ENCODE peak calls at places on chromosomes 12 and 14, in eight cellular contexts. X is astrocyte of the hippocampus; E is hypothalamus; L is NCI-H510A; M is nephron progenitor cell; A is left ventricle myocardium inferior; Z is activated CD4-positive, alpha-beta T cell treated with anti-CD3 and anti-CD28 coated beads, Interleukin-2, amount 10 ng/mL, durations not matched to agents 7 days and 5 days; D is activated naive CD8-positive, alpha-beta T cell treated with anti-CD3 and anti-CD28 coated beads, Interleukin-2, amount 50 U/mL, for 24 hours. F is an unnamed sample.

GRCh38 chr12:13443498-13443897 is 247.0 kb downstream of the EMP1 start:
- DNase-seq in X (no peak), E (no peak), L (no peak), M (no peak), A (peak; percentile 69), Z (no peak), D (no peak), F (no peak)

GRCh38 chr12:14621821-14622220 is 54.1 kb upstream of the PLBD1 start:
- DNase-seq in X (no peak), E (no peak), L (no peak), M (no peak), A (no peak), Z (no peak), D (no peak), F (no peak)

GRCh38 chr14:47447076-47447475 is 228.3 kb downstream of the MDGA2 start:
- DNase-seq in X (no peak), E (no peak), L (no peak), M (no peak), A (no peak), Z (no peak), D (no peak), F (no peak)

GRCh38 chr14:74245292-74245691 is 6.0 kb downstream of the VSX2 start:
- DNase-seq in X (no peak), E (no peak), L (no peak), M (no peak), A (no peak), Z (no peak), D (no peak), F (no peak)

GRCh38 chr12:14896477-14897184 is 11.0 kb upstream of the MGP start:
- DNase-seq in X (peak; percentile 40), E (no peak), L (no peak), M (no peak), A (no peak), Z (no peak), D (no peak), F (no peak)

GRCh38 chr14:36672095-36672494 is 10.4 kb downstream of the PAX9 start:
- DNase-seq in X (no peak), E (no peak), L (no peak), M (no peak), A (no peak), Z (no peak), D (no peak), F (no peak)

GRCh38 chr14:56580317-56580711 is 716 bp downstream of the TMEM260 start:
- DNase-seq in X (no peak), E (no peak), L (no peak), M (no peak), A (no peak), Z (no peak), D (no peak), F (no peak)

GRCh38 chr12:124952801-124953200 is 36.1 kb downstream of the DHX37 start:
- DNase-seq in X (no peak), E (no peak), L (no peak), M (no peak), A (no peak), Z (no peak), D (no peak), F (no peak)

GRCh38 chr14:30990766-30991165 is 34.7 kb upstream of the AP4S1 start:
- DNase-seq in X (no peak), E (no peak), L (no peak), M (no peak), A (no peak), Z (no peak), D (no peak), F (no peak)

GRCh38 chr14:69573205-69573840 is 1.3 kb downstream of the CCDC177 start:
- DNase-seq in X (no peak), E (no peak), L (no peak), M (no peak), A (no peak), Z (no peak), D (peak; percentile 13), F (no peak)

GRCh38 chr12:18747960-18748359 is 10.0 kb downstream of the CAPZA3 start:
- DNase-seq in X (peak; percentile 93), E (no peak), L (no peak), M (no peak), A (no peak), Z (no peak), D (no peak), F (no peak)

GRCh38 chr12:66555113-66555512 is 123.8 kb downstream of the GRIP1 start:
- DNase-seq in X (no peak), E (no peak), L (no peak), M (no peak), A (no peak), Z (no peak), D (no peak), F (no peak)

GRCh38 chr14:34548472-34548981 is 9.0 kb upstream of the EAPP start:
- DNase-seq in X (no peak), E (no peak), L (no peak), M (no peak), A (no peak), Z (peak; percentile 14), D (no peak), F (no peak)

GRCh38 chr12:12784911-12785814 is at the start of gene APOLD1:
- DNase-seq in X (no peak), E (no peak), L (no peak), M (no peak), A (peak; percentile 43), Z (no peak), D (no peak), F (no peak)

GRCh38 chr12:58007875-58008274 is 66.5 kb downstream of the ATP23 start:
- DNase-seq in X (no peak), E (no peak), L (no peak), M (no peak), A (no peak), Z (no peak), D (no peak), F (no peak)

GRCh38 chr12:107411792-107412535 is 273.6 kb upstream of the PWP1 start:
- DNase-seq in X (peak; percentile 65), E (no peak), L (no peak), M (no peak), A (no peak), Z (no peak), D (no peak), F (no peak)

GRCh38 chr12:57772429-57773322 is at the start of gene EEF1AKMT3:
- DNase-seq in X (peak; percentile 70), E (no peak), L (peak; percentile 70), M (peak; percentile 69), A (peak; percentile 75), Z (peak; percentile 44), D (peak; percentile 52), F (peak; percentile 60)

GRCh38 chr12:90627180-90627896 is 327.6 kb downstream of the CCER1 start:
- DNase-seq in X (peak; percentile 2), E (no peak), L (no peak), M (no peak), A (no peak), Z (no peak), D (no peak), F (no peak)

GRCh38 chr12:132150780-132151144 is 6.5 kb downstream of the NOC4L start:
- DNase-seq in X (no peak), E (no peak), L (no peak), M (no peak), A (no peak), Z (no peak), D (no peak), F (peak; percentile 3)

GRCh38 chr12:9992296-9992695 is 6.6 kb downstream of the CLEC1B start:
- DNase-seq in X (no peak), E (no peak), L (no peak), M (no peak), A (no peak), Z (no peak), D (no peak), F (no peak)

GRCh38 chr12:89936631-89937030 is 228.0 kb upstream of the ATP2B1 start:
- DNase-seq in X (peak; percentile 21), E (no peak), L (no peak), M (no peak), A (no peak), Z (no peak), D (no peak), F (no peak)

GRCh38 chr12:14995583-14996425 is 23.0 kb downstream of the PDE6H start:
- DNase-seq in X (peak; percentile 65), E (no peak), L (no peak), M (no peak), A (no peak), Z (no peak), D (no peak), F (no peak)

GRCh38 chr14:106210650-106211049 is 684.3 kb downstream of the TMEM121 start:
- DNase-seq in X (no peak), E (no peak), L (no peak), M (no peak), A (no peak), Z (peak; percentile 48), D (peak; percentile 23), F (peak; percentile 38)

GRCh38 chr14:102994689-102995088 is 62.7 kb downstream of the CDC42BPB start:
- DNase-seq in X (no peak), E (no peak), L (no peak), M (no peak), A (no peak), Z (no peak), D (no peak), F (no peak)

GRCh38 chr12:112645586-112645985 is 146.0 kb upstream of the RPH3A start:
- DNase-seq in X (no peak), E (no peak), L (no peak), M (no peak), A (no peak), Z (no peak), D (no peak), F (no peak)

GRCh38 chr14:56300495-56300894 is 182.3 kb downstream of the PELI2 start:
- DNase-seq in X (peak; percentile 62), E (no peak), L (no peak), M (no peak), A (no peak), Z (no peak), D (no peak), F (no peak)

GRCh38 chr12:58509116-58509885 is 411.0 kb downstream of the LRIG3 start:
- DNase-seq in X (peak; percentile 9), E (no peak), L (no peak), M (no peak), A (no peak), Z (no peak), D (no peak), F (no peak)

GRCh38 chr14:44392984-44393383 is 114.1 kb downstream of the FSCB start:
- DNase-seq in X (no peak), E (no peak), L (no peak), M (no peak), A (no peak), Z (no peak), D (no peak), F (no peak)

GRCh38 chr12:75120202-75120774 is 89.4 kb downstream of the KCNC2 start:
- DNase-seq in X (peak; percentile 11), E (no peak), L (no peak), M (no peak), A (no peak), Z (no peak), D (no peak), F (no peak)

GRCh38 chr12:109358154-109358869 is 10.6 kb downstream of the MYO1H start:
- DNase-seq in X (no peak), E (no peak), L (no peak), M (no peak), A (no peak), Z (peak; percentile 9), D (no peak), F (no peak)

GRCh38 chr12:65368071-65368470 is 89.6 kb downstream of the MSRB3 start:
- DNase-seq in X (peak; percentile 28), E (no peak), L (no peak), M (no peak), A (no peak), Z (no peak), D (no peak), F (no peak)